ENCODE peak calls at places on chromosomes 3 and 15, in eight cellular contexts. One of them, this sample, is unnamed.

GRCh38 chr3:43998841-43999805 is 242.6 kb upstream of the TOPAZ1 start:
- DNase-seq in nucleus accumbens: peak; percentile 56
- DNase-seq in RWPE1: peak; percentile 73
- DNase-seq in endothelial cell of umbilical vein: peak; percentile 6
- DNase-seq in mammary epithelial cell: peak; percentile 51
- DNase-seq in brain microvascular endothelial cell: peak; percentile 31
- DNase-seq in activated CD8-positive, alpha-beta memory T cell treated with anti-CD3 and anti-CD28 coated beads for 48 hours: no peak
- DNase-seq in amniotic stem cell: no peak
- DNase-seq in this sample: no peak

GRCh38 chr3:133943639-133944131 is 48.0 kb upstream of the RAB6B start:
- DNase-seq in brain microvascular endothelial cell: peak; percentile 87
- DNase-seq in mammary epithelial cell: peak; percentile 90
- DNase-seq in RWPE1: peak; percentile 82
- DNase-seq in nucleus accumbens: no peak
- DNase-seq in activated CD8-positive, alpha-beta memory T cell treated with anti-CD3 and anti-CD28 coated beads for 48 hours: no peak
- DNase-seq in amniotic stem cell: peak; percentile 75
- DNase-seq in endothelial cell of umbilical vein: peak; percentile 87
- DNase-seq in this sample: no peak

GRCh38 chr3:21024563-21024962 is 726.4 kb downstream of the ZNF385D start:
- DNase-seq in RWPE1: no peak
- DNase-seq in mammary epithelial cell: no peak
- DNase-seq in brain microvascular endothelial cell: no peak
- DNase-seq in nucleus accumbens: no peak
- DNase-seq in endothelial cell of umbilical vein: no peak
- DNase-seq in amniotic stem cell: no peak
- DNase-seq in activated CD8-positive, alpha-beta memory T cell treated with anti-CD3 and anti-CD28 coated beads for 48 hours: no peak
- DNase-seq in this sample: no peak

GRCh38 chr3:123508176-123508575 is 59.3 kb upstream of the ADCY5 start:
- DNase-seq in RWPE1: no peak
- DNase-seq in brain microvascular endothelial cell: no peak
- DNase-seq in amniotic stem cell: no peak
- DNase-seq in activated CD8-positive, alpha-beta memory T cell treated with anti-CD3 and anti-CD28 coated beads for 48 hours: no peak
- DNase-seq in endothelial cell of umbilical vein: no peak
- DNase-seq in nucleus accumbens: peak; percentile 10
- DNase-seq in mammary epithelial cell: no peak
- DNase-seq in this sample: no peak

GRCh38 chr3:188351648-188352047 is 197.7 kb downstream of the LPP start:
- DNase-seq in amniotic stem cell: no peak
- DNase-seq in brain microvascular endothelial cell: no peak
- DNase-seq in mammary epithelial cell: no peak
- DNase-seq in activated CD8-positive, alpha-beta memory T cell treated with anti-CD3 and anti-CD28 coated beads for 48 hours: no peak
- DNase-seq in endothelial cell of umbilical vein: no peak
- DNase-seq in RWPE1: no peak
- DNase-seq in nucleus accumbens: no peak
- DNase-seq in this sample: no peak

GRCh38 chr15:101723161-101723873 is 956 bp downstream of the TARS3 start:
- DNase-seq in endothelial cell of umbilical vein: peak; percentile 32
- DNase-seq in activated CD8-positive, alpha-beta memory T cell treated with anti-CD3 and anti-CD28 coated beads for 48 hours: no peak
- DNase-seq in mammary epithelial cell: no peak
- DNase-seq in brain microvascular endothelial cell: peak; percentile 6
- DNase-seq in nucleus accumbens: no peak
- DNase-seq in RWPE1: peak; percentile 6
- DNase-seq in amniotic stem cell: no peak
- DNase-seq in this sample: peak; percentile 22

GRCh38 chr15:88624156-88624970 is 3.2 kb downstream of the AEN start:
- DNase-seq in mammary epithelial cell: no peak
- DNase-seq in endothelial cell of umbilical vein: peak; percentile 81
- DNase-seq in amniotic stem cell: no peak
- DNase-seq in RWPE1: no peak
- DNase-seq in nucleus accumbens: no peak
- DNase-seq in brain microvascular endothelial cell: no peak
- DNase-seq in activated CD8-positive, alpha-beta memory T cell treated with anti-CD3 and anti-CD28 coated beads for 48 hours: no peak
- DNase-seq in this sample: peak; percentile 67

GRCh38 chr3:114058646-114059045 is 2.1 kb downstream of the QTRT2 start:
- DNase-seq in RWPE1: no peak
- DNase-seq in endothelial cell of umbilical vein: no peak
- DNase-seq in brain microvascular endothelial cell: no peak
- DNase-seq in amniotic stem cell: no peak
- DNase-seq in nucleus accumbens: no peak
- DNase-seq in mammary epithelial cell: no peak
- DNase-seq in activated CD8-positive, alpha-beta memory T cell treated with anti-CD3 and anti-CD28 coated beads for 48 hours: no peak
- DNase-seq in this sample: no peak

GRCh38 chr3:157088506-157089454 is 71.2 kb downstream of the CCNL1 start:
- DNase-seq in endothelial cell of umbilical vein: peak; percentile 96
- DNase-seq in activated CD8-positive, alpha-beta memory T cell treated with anti-CD3 and anti-CD28 coated beads for 48 hours: peak; percentile 85
- DNase-seq in brain microvascular endothelial cell: peak; percentile 92
- DNase-seq in amniotic stem cell: no peak
- DNase-seq in mammary epithelial cell: peak; percentile 94
- DNase-seq in RWPE1: peak; percentile 97
- DNase-seq in nucleus accumbens: no peak
- DNase-seq in this sample: peak; percentile 96

GRCh38 chr3:134373278-134373941 is 837 bp downstream of the AMOTL2 start:
- DNase-seq in endothelial cell of umbilical vein: peak; percentile 85
- DNase-seq in amniotic stem cell: peak; percentile 84
- DNase-seq in mammary epithelial cell: peak; percentile 80
- DNase-seq in activated CD8-positive, alpha-beta memory T cell treated with anti-CD3 and anti-CD28 coated beads for 48 hours: no peak
- DNase-seq in brain microvascular endothelial cell: peak; percentile 87
- DNase-seq in RWPE1: peak; percentile 89
- DNase-seq in nucleus accumbens: peak; percentile 59
- DNase-seq in this sample: no peak

GRCh38 chr3:40130721-40131120 is 178.8 kb upstream of the EIF1B start:
- DNase-seq in RWPE1: no peak
- DNase-seq in nucleus accumbens: no peak
- DNase-seq in activated CD8-positive, alpha-beta memory T cell treated with anti-CD3 and anti-CD28 coated beads for 48 hours: no peak
- DNase-seq in mammary epithelial cell: no peak
- DNase-seq in brain microvascular endothelial cell: no peak
- DNase-seq in endothelial cell of umbilical vein: no peak
- DNase-seq in amniotic stem cell: no peak
- DNase-seq in this sample: no peak

GRCh38 chr15:74955796-74956647 is 550 bp downstream of the RPP25 start:
- DNase-seq in brain microvascular endothelial cell: no peak
- DNase-seq in amniotic stem cell: no peak
- DNase-seq in nucleus accumbens: peak; percentile 49
- DNase-seq in RWPE1: peak; percentile 59
- DNase-seq in activated CD8-positive, alpha-beta memory T cell treated with anti-CD3 and anti-CD28 coated beads for 48 hours: no peak
- DNase-seq in mammary epithelial cell: no peak
- DNase-seq in endothelial cell of umbilical vein: peak; percentile 79
- DNase-seq in this sample: no peak

GRCh38 chr3:184299488-184300376 is 691 bp downstream of the PSMD2 start:
- DNase-seq in brain microvascular endothelial cell: peak; percentile 27
- DNase-seq in activated CD8-positive, alpha-beta memory T cell treated with anti-CD3 and anti-CD28 coated beads for 48 hours: no peak
- DNase-seq in amniotic stem cell: no peak
- DNase-seq in endothelial cell of umbilical vein: peak; percentile 67
- DNase-seq in mammary epithelial cell: peak; percentile 44
- DNase-seq in RWPE1: no peak
- DNase-seq in nucleus accumbens: no peak
- DNase-seq in this sample: no peak

GRCh38 chr3:100076544-100077529 is 37.5 kb downstream of the FILIP1L start:
- DNase-seq in activated CD8-positive, alpha-beta memory T cell treated with anti-CD3 and anti-CD28 coated beads for 48 hours: no peak
- DNase-seq in endothelial cell of umbilical vein: no peak
- DNase-seq in mammary epithelial cell: no peak
- DNase-seq in nucleus accumbens: no peak
- DNase-seq in brain microvascular endothelial cell: no peak
- DNase-seq in amniotic stem cell: no peak
- DNase-seq in RWPE1: no peak
- DNase-seq in this sample: no peak

GRCh38 chr3:49397470-49397869 is 14.3 kb downstream of the RHOA start:
- DNase-seq in endothelial cell of umbilical vein: peak; percentile 66
- DNase-seq in nucleus accumbens: no peak
- DNase-seq in brain microvascular endothelial cell: peak; percentile 47
- DNase-seq in activated CD8-positive, alpha-beta memory T cell treated with anti-CD3 and anti-CD28 coated beads for 48 hours: no peak
- DNase-seq in amniotic stem cell: no peak
- DNase-seq in RWPE1: no peak
- DNase-seq in mammary epithelial cell: no peak
- DNase-seq in this sample: no peak

GRCh38 chr3:157786618-157787017 is 283.4 kb upstream of the VEPH1 start:
- DNase-seq in RWPE1: peak; percentile 41
- DNase-seq in endothelial cell of umbilical vein: no peak
- DNase-seq in mammary epithelial cell: peak; percentile 35
- DNase-seq in amniotic stem cell: no peak
- DNase-seq in brain microvascular endothelial cell: no peak
- DNase-seq in activated CD8-positive, alpha-beta memory T cell treated with anti-CD3 and anti-CD28 coated beads for 48 hours: no peak
- DNase-seq in nucleus accumbens: no peak
- DNase-seq in this sample: no peak

GRCh38 chr3:46368569-46368968 is 2.2 kb upstream of the CCR5 start:
- DNase-seq in activated CD8-positive, alpha-beta memory T cell treated with anti-CD3 and anti-CD28 coated beads for 48 hours: no peak
- DNase-seq in endothelial cell of umbilical vein: no peak
- DNase-seq in amniotic stem cell: no peak
- DNase-seq in RWPE1: peak; percentile 15
- DNase-seq in nucleus accumbens: no peak
- DNase-seq in brain microvascular endothelial cell: no peak
- DNase-seq in mammary epithelial cell: no peak
- DNase-seq in this sample: peak; percentile 80

GRCh38 chr3:58484722-58485069 is 7.2 kb upstream of the KCTD6 start:
- DNase-seq in RWPE1: no peak
- DNase-seq in nucleus accumbens: no peak
- DNase-seq in activated CD8-positive, alpha-beta memory T cell treated with anti-CD3 and anti-CD28 coated beads for 48 hours: no peak
- DNase-seq in amniotic stem cell: no peak
- DNase-seq in brain microvascular endothelial cell: no peak
- DNase-seq in mammary epithelial cell: no peak
- DNase-seq in endothelial cell of umbilical vein: no peak
- DNase-seq in this sample: no peak

GRCh38 chr15:101250931-101251829 is 668 bp downstream of the CHSY1 start:
- DNase-seq in endothelial cell of umbilical vein: no peak
- DNase-seq in nucleus accumbens: no peak
- DNase-seq in mammary epithelial cell: peak; percentile 42
- DNase-seq in brain microvascular endothelial cell: no peak
- DNase-seq in RWPE1: peak; percentile 59
- DNase-seq in activated CD8-positive, alpha-beta memory T cell treated with anti-CD3 and anti-CD28 coated beads for 48 hours: no peak
- DNase-seq in amniotic stem cell: no peak
- DNase-seq in this sample: no peak

GRCh38 chr3:125051715-125052581 is 3.8 kb downstream of the HEG1 start:
- DNase-seq in mammary epithelial cell: peak; percentile 67
- DNase-seq in amniotic stem cell: peak; percentile 74
- DNase-seq in endothelial cell of umbilical vein: peak; percentile 88
- DNase-seq in brain microvascular endothelial cell: peak; percentile 86
- DNase-seq in activated CD8-positive, alpha-beta memory T cell treated with anti-CD3 and anti-CD28 coated beads for 48 hours: peak; percentile 31
- DNase-seq in RWPE1: peak; percentile 20
- DNase-seq in nucleus accumbens: peak; percentile 17
- DNase-seq in this sample: peak; percentile 33

GRCh38 chr3:85783331-85783730 is 824.5 kb downstream of the CADM2 start:
- DNase-seq in nucleus accumbens: no peak
- DNase-seq in brain microvascular endothelial cell: no peak
- DNase-seq in mammary epithelial cell: no peak
- DNase-seq in amniotic stem cell: no peak
- DNase-seq in activated CD8-positive, alpha-beta memory T cell treated with anti-CD3 and anti-CD28 coated beads for 48 hours: no peak
- DNase-seq in RWPE1: no peak
- DNase-seq in endothelial cell of umbilical vein: peak; percentile 74
- DNase-seq in this sample: no peak

GRCh38 chr3:64399205-64399800 is 174.0 kb upstream of the PRICKLE2 start:
- DNase-seq in brain microvascular endothelial cell: peak; percentile 60
- DNase-seq in activated CD8-positive, alpha-beta memory T cell treated with anti-CD3 and anti-CD28 coated beads for 48 hours: no peak
- DNase-seq in amniotic stem cell: peak; percentile 55
- DNase-seq in endothelial cell of umbilical vein: peak; percentile 77
- DNase-seq in nucleus accumbens: no peak
- DNase-seq in RWPE1: peak; percentile 52
- DNase-seq in mammary epithelial cell: peak; percentile 62
- DNase-seq in this sample: no peak

GRCh38 chr15:65922621-65923020 is 53.3 kb downstream of the RAB11A start:
- DNase-seq in RWPE1: no peak
- DNase-seq in activated CD8-positive, alpha-beta memory T cell treated with anti-CD3 and anti-CD28 coated beads for 48 hours: no peak
- DNase-seq in nucleus accumbens: no peak
- DNase-seq in amniotic stem cell: no peak
- DNase-seq in endothelial cell of umbilical vein: no peak
- DNase-seq in brain microvascular endothelial cell: no peak
- DNase-seq in mammary epithelial cell: no peak
- DNase-seq in this sample: no peak

GRCh38 chr3:187296915-187297314 is 5.4 kb upstream of the MASP1 start:
- DNase-seq in RWPE1: no peak
- DNase-seq in mammary epithelial cell: no peak
- DNase-seq in endothelial cell of umbilical vein: no peak
- DNase-seq in nucleus accumbens: no peak
- DNase-seq in activated CD8-positive, alpha-beta memory T cell treated with anti-CD3 and anti-CD28 coated beads for 48 hours: no peak
- DNase-seq in brain microvascular endothelial cell: no peak
- DNase-seq in amniotic stem cell: no peak
- DNase-seq in this sample: no peak

GRCh38 chr15:40762919-40763800 is 708 bp upstream of the GCHFR start:
- DNase-seq in brain microvascular endothelial cell: no peak
- DNase-seq in RWPE1: peak; percentile 71
- DNase-seq in amniotic stem cell: no peak
- DNase-seq in nucleus accumbens: no peak
- DNase-seq in mammary epithelial cell: peak; percentile 50
- DNase-seq in activated CD8-positive, alpha-beta memory T cell treated with anti-CD3 and anti-CD28 coated beads for 48 hours: no peak
- DNase-seq in endothelial cell of umbilical vein: peak; percentile 63
- DNase-seq in this sample: no peak